ENCODE peak calls at places on chromosome 17, in seven cellular contexts. One of them, this sample, is unnamed. For H3K79me1, the result is how much of the 10 kb centered on the place peaks cover.

GRCh38 chr17:49634487-49634865 is 43.4 kb downstream of the SPOP start:
- DNase-seq in IMR-90: no peak
- DNase-seq in H9: no peak
- DNase-seq in trophoblast cell: no peak
- DNase-seq in H1: no peak
- DNase-seq in mesendoderm: no peak
- DNase-seq in mesenchymal stem cell: no peak
- DNase-seq in this sample: no peak

GRCh38 chr17:10061131-10061581 is 137.2 kb downstream of the GAS7 start:
- DNase-seq in IMR-90: no peak
- DNase-seq in H9: no peak
- DNase-seq in trophoblast cell: no peak
- DNase-seq in H1: no peak
- DNase-seq in mesendoderm: no peak
- DNase-seq in mesenchymal stem cell: no peak
- DNase-seq in this sample: no peak

GRCh38 chr17:17606416-17607000 is 15.0 kb upstream of the PEMT start:
- DNase-seq in IMR-90: no peak
- DNase-seq in H9: no peak
- DNase-seq in trophoblast cell: no peak
- DNase-seq in H1: no peak
- DNase-seq in mesendoderm: no peak
- DNase-seq in mesenchymal stem cell: peak
- DNase-seq in this sample: no peak

GRCh38 chr17:67353161-67353560 is 13.2 kb downstream of the PSMD12 start:
- DNase-seq in IMR-90: no peak
- DNase-seq in H9: no peak
- DNase-seq in trophoblast cell: no peak
- DNase-seq in H1: no peak
- DNase-seq in mesendoderm: no peak
- DNase-seq in mesenchymal stem cell: no peak
- DNase-seq in this sample: no peak

GRCh38 chr17:50272711-50273653 is 1.3 kb upstream of the TMEM92 start:
- DNase-seq in IMR-90: peak
- DNase-seq in H9: peak
- DNase-seq in trophoblast cell: peak
- DNase-seq in H1: peak
- DNase-seq in mesendoderm: peak
- DNase-seq in mesenchymal stem cell: peak
- DNase-seq in this sample: peak

GRCh38 chr17:66436643-66437042 is 134.2 kb downstream of the PRKCA start:
- DNase-seq in IMR-90: no peak
- DNase-seq in H9: no peak
- DNase-seq in trophoblast cell: no peak
- DNase-seq in H1: no peak
- DNase-seq in mesendoderm: no peak
- DNase-seq in mesenchymal stem cell: no peak
- DNase-seq in this sample: no peak

GRCh38 chr17:17179371-17179827 is 26.7 kb downstream of the PLD6 start:
- DNase-seq in IMR-90: peak
- DNase-seq in H9: no peak
- DNase-seq in trophoblast cell: no peak
- DNase-seq in H1: no peak
- DNase-seq in mesendoderm: no peak
- DNase-seq in mesenchymal stem cell: no peak
- DNase-seq in this sample: no peak

GRCh38 chr17:43979011-43979410 is 25.3 kb upstream of the PYY start:
- DNase-seq in IMR-90: no peak
- DNase-seq in H9: no peak
- DNase-seq in trophoblast cell: no peak
- DNase-seq in H1: no peak
- DNase-seq in mesendoderm: no peak
- DNase-seq in mesenchymal stem cell: no peak
- DNase-seq in this sample: no peak

GRCh38 chr17:17913695-17914332 is 58.4 kb downstream of the TOM1L2 start:
- DNase-seq in IMR-90: peak
- DNase-seq in H9: peak
- DNase-seq in trophoblast cell: peak
- DNase-seq in H1: no peak
- DNase-seq in mesendoderm: peak
- DNase-seq in mesenchymal stem cell: peak
- DNase-seq in this sample: no peak

GRCh38 chr17:59004338-59005111 is 102.2 kb downstream of the TRIM37 start:
- DNase-seq in IMR-90: peak
- DNase-seq in H9: peak
- DNase-seq in trophoblast cell: peak
- DNase-seq in H1: peak
- DNase-seq in mesendoderm: peak
- DNase-seq in mesenchymal stem cell: peak
- DNase-seq in this sample: peak

GRCh38 chr17:75774988-75775668 is 9.5 kb upstream of the UNK start:
- DNase-seq in IMR-90: peak
- DNase-seq in H9: peak
- DNase-seq in trophoblast cell: peak
- DNase-seq in H1: peak
- DNase-seq in mesendoderm: peak
- DNase-seq in mesenchymal stem cell: peak
- DNase-seq in this sample: no peak

GRCh38 chr17:21530841-21531240 is 154.7 kb downstream of the KCNJ12 start:
- DNase-seq in IMR-90: no peak
- DNase-seq in H9: no peak
- DNase-seq in trophoblast cell: no peak
- DNase-seq in H1: no peak
- DNase-seq in mesendoderm: no peak
- DNase-seq in mesenchymal stem cell: no peak
- DNase-seq in this sample: no peak

GRCh38 chr17:21537302-21537701 is 155.0 kb upstream of the KCNJ18 start:
- DNase-seq in IMR-90: no peak
- DNase-seq in H9: no peak
- DNase-seq in trophoblast cell: no peak
- DNase-seq in H1: no peak
- DNase-seq in mesendoderm: no peak
- DNase-seq in mesenchymal stem cell: no peak
- DNase-seq in this sample: no peak

GRCh38 chr17:21530311-21530710 is 154.2 kb downstream of the KCNJ12 start:
- DNase-seq in IMR-90: no peak
- DNase-seq in H9: no peak
- DNase-seq in trophoblast cell: no peak
- DNase-seq in H1: no peak
- DNase-seq in mesendoderm: no peak
- DNase-seq in mesenchymal stem cell: no peak
- DNase-seq in this sample: no peak

GRCh38 chr17:21535686-21536085 is 156.6 kb upstream of the KCNJ18 start:
- DNase-seq in IMR-90: no peak
- DNase-seq in H9: no peak
- DNase-seq in trophoblast cell: no peak
- DNase-seq in H1: no peak
- DNase-seq in mesendoderm: no peak
- DNase-seq in mesenchymal stem cell: no peak
- DNase-seq in this sample: no peak

DNA sequence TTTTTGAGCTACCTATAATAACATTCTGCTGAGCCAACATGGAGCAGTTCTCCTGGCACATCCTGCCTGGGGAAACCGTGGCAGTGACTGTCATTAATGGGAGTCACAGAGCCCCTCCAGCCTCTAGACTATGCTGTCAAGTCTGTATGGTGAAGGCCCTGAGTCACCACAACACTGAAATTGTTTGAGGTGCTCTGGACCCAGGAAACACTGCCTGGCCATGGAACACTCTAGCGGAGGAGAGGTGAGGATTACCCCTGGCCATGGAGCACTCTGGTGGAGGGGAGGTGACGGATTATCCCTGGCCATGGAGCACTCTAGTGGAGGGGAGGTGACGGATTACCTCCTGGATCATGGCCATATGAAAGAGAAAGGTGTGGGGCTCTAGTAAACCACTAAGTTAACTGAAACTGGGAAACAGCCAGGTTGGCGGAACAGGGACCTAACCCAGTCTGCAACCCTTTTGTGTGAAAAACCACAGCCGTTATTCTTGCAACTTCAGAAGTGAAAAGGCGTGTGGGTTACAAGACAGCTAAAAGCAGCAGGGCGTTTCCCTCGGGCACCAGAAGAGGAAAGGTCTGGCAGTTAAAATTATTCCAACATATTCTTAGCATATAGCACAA is 156.7 kb downstream of the KCNJ12 start:
- DNase-seq in IMR-90: no peak
- DNase-seq in H9: no peak
- DNase-seq in trophoblast cell: no peak
- DNase-seq in H1: no peak
- DNase-seq in mesendoderm: no peak
- DNase-seq in mesenchymal stem cell: no peak
- DNase-seq in this sample: no peak
- H3K79me1 ChIP-seq in IMR-90: under half
- H3K79me1 ChIP-seq in H9: under half
- H3K79me1 ChIP-seq in trophoblast cell: under half
- H3K79me1 ChIP-seq in H1: under half
- H3K79me1 ChIP-seq in mesendoderm: under half
- H3K79me1 ChIP-seq in mesenchymal stem cell: under half
- H3K79me1 ChIP-seq in this sample: under half

GRCh38 chr17:82168568-82168967 is 44.1 kb downstream of the CCDC57 start:
- DNase-seq in IMR-90: no peak
- DNase-seq in H9: no peak
- DNase-seq in trophoblast cell: no peak
- DNase-seq in H1: no peak
- DNase-seq in mesendoderm: no peak
- DNase-seq in mesenchymal stem cell: no peak
- DNase-seq in this sample: no peak
- H3K79me1 ChIP-seq in IMR-90: under half
- H3K79me1 ChIP-seq in H9: under half
- H3K79me1 ChIP-seq in trophoblast cell: under half
- H3K79me1 ChIP-seq in H1: under half
- H3K79me1 ChIP-seq in mesendoderm: under half
- H3K79me1 ChIP-seq in mesenchymal stem cell: under half
- H3K79me1 ChIP-seq in this sample: under half

DNA sequence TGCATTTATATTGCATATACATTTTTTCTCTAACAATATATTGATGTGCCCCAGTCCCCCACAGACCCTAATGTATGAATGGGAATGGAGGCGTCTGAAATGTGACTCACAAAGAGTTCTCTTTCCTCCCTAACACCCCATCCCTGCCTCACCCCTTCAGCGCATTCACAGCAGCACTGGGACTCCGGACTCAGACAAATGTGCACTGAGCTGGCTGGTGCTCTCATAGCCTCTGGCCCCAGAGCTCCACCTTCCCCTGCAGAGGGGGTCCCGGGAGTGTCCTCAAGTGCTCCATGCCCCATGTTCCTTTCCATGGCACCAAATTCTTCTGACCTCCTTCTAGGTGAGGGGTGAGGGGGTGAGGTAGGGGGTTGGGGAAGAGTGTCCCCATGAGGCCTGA is 20.6 kb downstream of the NPTX1 start:
- DNase-seq in IMR-90: no peak
- DNase-seq in H9: no peak
- DNase-seq in trophoblast cell: no peak
- DNase-seq in H1: no peak
- DNase-seq in mesendoderm: no peak
- DNase-seq in mesenchymal stem cell: no peak
- DNase-seq in this sample: no peak
- H3K79me1 ChIP-seq in IMR-90: under half
- H3K79me1 ChIP-seq in H9: under half
- H3K79me1 ChIP-seq in trophoblast cell: under half
- H3K79me1 ChIP-seq in H1: under half
- H3K79me1 ChIP-seq in mesendoderm: under half
- H3K79me1 ChIP-seq in mesenchymal stem cell: under half
- H3K79me1 ChIP-seq in this sample: under half

GRCh38 chr17:13222931-13223330 is 205.1 kb upstream of the ELAC2 start:
- DNase-seq in IMR-90: no peak
- DNase-seq in H9: no peak
- DNase-seq in trophoblast cell: no peak
- DNase-seq in H1: no peak
- DNase-seq in mesendoderm: no peak
- DNase-seq in mesenchymal stem cell: no peak
- DNase-seq in this sample: no peak
- H3K79me1 ChIP-seq in IMR-90: under half
- H3K79me1 ChIP-seq in H9: under half
- H3K79me1 ChIP-seq in trophoblast cell: under half
- H3K79me1 ChIP-seq in H1: under half
- H3K79me1 ChIP-seq in mesendoderm: under half
- H3K79me1 ChIP-seq in mesenchymal stem cell: under half
- H3K79me1 ChIP-seq in this sample: under half

DNA sequence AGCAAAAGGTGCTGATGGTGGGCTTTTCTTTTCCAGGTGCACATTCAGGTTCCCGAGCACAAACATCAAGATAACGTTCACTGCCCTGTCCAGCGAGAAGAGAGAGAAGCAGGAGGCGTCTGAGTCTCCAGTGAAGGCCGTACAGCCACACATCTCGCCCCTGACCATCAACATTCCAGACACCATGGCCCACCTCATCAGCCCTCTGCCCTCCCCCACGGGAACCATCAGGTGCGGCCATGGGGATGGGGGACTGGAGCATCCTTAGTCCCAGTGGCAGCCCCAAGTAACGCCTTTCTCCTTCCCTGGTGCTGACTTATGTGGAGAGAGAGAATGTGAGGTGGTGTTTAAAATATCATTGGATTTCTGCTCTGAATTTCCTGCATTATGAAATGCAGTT is 43.8 kb downstream of the FOXK2 start:
- DNase-seq in IMR-90: no peak
- DNase-seq in H9: no peak
- DNase-seq in trophoblast cell: no peak
- DNase-seq in H1: no peak
- DNase-seq in mesendoderm: no peak
- DNase-seq in mesenchymal stem cell: no peak
- DNase-seq in this sample: no peak
- H3K79me1 ChIP-seq in IMR-90: under half
- H3K79me1 ChIP-seq in H9: under half
- H3K79me1 ChIP-seq in trophoblast cell: under half
- H3K79me1 ChIP-seq in H1: under half
- H3K79me1 ChIP-seq in mesendoderm: under half
- H3K79me1 ChIP-seq in mesenchymal stem cell: under half
- H3K79me1 ChIP-seq in this sample: under half

GRCh38 chr17:61400786-61401279 is 1.2 kb downstream of the TBX2 start:
- DNase-seq in IMR-90: no peak
- DNase-seq in H9: no peak
- DNase-seq in trophoblast cell: no peak
- DNase-seq in H1: no peak
- DNase-seq in mesendoderm: no peak
- DNase-seq in mesenchymal stem cell: peak
- DNase-seq in this sample: no peak
- H3K79me1 ChIP-seq in IMR-90: under half
- H3K79me1 ChIP-seq in H9: under half
- H3K79me1 ChIP-seq in trophoblast cell: under half
- H3K79me1 ChIP-seq in H1: under half
- H3K79me1 ChIP-seq in mesendoderm: under half
- H3K79me1 ChIP-seq in mesenchymal stem cell: under half
- H3K79me1 ChIP-seq in this sample: under half

DNA sequence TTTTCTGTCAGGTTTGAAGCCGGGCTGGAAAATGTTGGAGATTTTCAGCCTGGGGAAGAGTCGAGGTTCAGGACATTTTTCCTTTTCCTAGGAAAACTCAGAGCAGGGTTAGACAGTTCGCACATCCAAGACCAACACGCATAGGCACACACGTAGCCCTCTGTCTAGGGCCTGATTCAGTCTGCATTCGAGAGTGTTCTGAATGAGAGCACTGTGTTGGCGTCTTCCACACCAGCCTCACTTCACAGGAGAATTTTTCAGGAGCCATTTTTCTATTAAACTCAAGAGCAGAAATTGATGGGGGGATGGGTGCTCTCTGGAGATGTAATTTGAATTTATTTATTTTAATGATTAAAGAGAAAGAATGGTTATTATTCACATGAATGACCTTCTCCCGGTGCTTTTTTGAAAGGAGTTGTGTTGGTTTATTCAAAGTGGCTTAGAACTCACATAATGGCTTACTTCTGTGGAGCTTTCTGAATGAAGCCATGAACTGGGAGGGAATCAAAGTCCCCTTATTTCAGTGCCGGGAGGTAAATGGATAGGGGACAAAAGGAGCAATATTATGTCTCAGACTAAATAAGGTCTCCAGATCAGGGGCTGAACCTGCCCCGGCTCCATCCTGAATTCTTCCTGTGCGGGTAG is 194.3 kb downstream of the CCDC182 start:
- DNase-seq in IMR-90: no peak
- DNase-seq in H9: no peak
- DNase-seq in trophoblast cell: no peak
- DNase-seq in H1: no peak
- DNase-seq in mesendoderm: no peak
- DNase-seq in mesenchymal stem cell: no peak
- DNase-seq in this sample: no peak
- H3K79me1 ChIP-seq in IMR-90: under half
- H3K79me1 ChIP-seq in H9: under half
- H3K79me1 ChIP-seq in trophoblast cell: under half
- H3K79me1 ChIP-seq in H1: under half
- H3K79me1 ChIP-seq in mesendoderm: under half
- H3K79me1 ChIP-seq in mesenchymal stem cell: under half
- H3K79me1 ChIP-seq in this sample: under half